ENCODE peak calls at places on chromosomes 6 and 20, in four cellular contexts. One of them, this sample, is unnamed.

GRCh38 chr6:168122521-168122920 is 43.5 kb upstream of the FRMD1 start:
- DNase-seq in NCI-H524 treated with DMSO at 0.1 percent for 48 hours: no peak
- DNase-seq in mesenteric fat pad: peak
- DNase-seq in NCI-H2171 treated with DMSO at 0.1 percent for 48 hours: no peak
- DNase-seq in this sample: no peak

GRCh38 chr6:41462980-41463930 is 82.9 kb upstream of the FOXP4 start:
- DNase-seq in NCI-H524 treated with DMSO at 0.1 percent for 48 hours: peak
- DNase-seq in mesenteric fat pad: no peak
- DNase-seq in NCI-H2171 treated with DMSO at 0.1 percent for 48 hours: no peak
- DNase-seq in this sample: no peak

GRCh38 chr6:105781248-105781647 is 304.9 kb upstream of the PRDM1 start:
- DNase-seq in NCI-H524 treated with DMSO at 0.1 percent for 48 hours: no peak
- DNase-seq in mesenteric fat pad: no peak
- DNase-seq in NCI-H2171 treated with DMSO at 0.1 percent for 48 hours: no peak
- DNase-seq in this sample: no peak

GRCh38 chr20:56778765-56779195 is 149.7 kb downstream of the TFAP2C start:
- DNase-seq in NCI-H524 treated with DMSO at 0.1 percent for 48 hours: no peak
- DNase-seq in mesenteric fat pad: no peak
- DNase-seq in NCI-H2171 treated with DMSO at 0.1 percent for 48 hours: no peak
- DNase-seq in this sample: no peak

GRCh38 chr6:168165373-168165772 is 86.4 kb upstream of the FRMD1 start:
- DNase-seq in NCI-H524 treated with DMSO at 0.1 percent for 48 hours: no peak
- DNase-seq in mesenteric fat pad: peak
- DNase-seq in NCI-H2171 treated with DMSO at 0.1 percent for 48 hours: no peak
- DNase-seq in this sample: no peak

GRCh38 chr20:62627901-62628612 is 14.2 kb upstream of the SLCO4A1 start:
- DNase-seq in NCI-H524 treated with DMSO at 0.1 percent for 48 hours: no peak
- DNase-seq in mesenteric fat pad: no peak
- DNase-seq in NCI-H2171 treated with DMSO at 0.1 percent for 48 hours: no peak
- DNase-seq in this sample: no peak

GRCh38 chr20:20358801-20359200 is 9.1 kb upstream of the INSM1 start:
- DNase-seq in NCI-H524 treated with DMSO at 0.1 percent for 48 hours: no peak
- DNase-seq in mesenteric fat pad: no peak
- DNase-seq in NCI-H2171 treated with DMSO at 0.1 percent for 48 hours: peak
- DNase-seq in this sample: no peak

GRCh38 chr6:12152023-12152960 is 137.9 kb upstream of the EDN1 start:
- DNase-seq in NCI-H524 treated with DMSO at 0.1 percent for 48 hours: no peak
- DNase-seq in mesenteric fat pad: no peak
- DNase-seq in NCI-H2171 treated with DMSO at 0.1 percent for 48 hours: no peak
- DNase-seq in this sample: no peak

GRCh38 chr6:83096791-83097190 is 29.3 kb downstream of the DOP1A start:
- DNase-seq in NCI-H524 treated with DMSO at 0.1 percent for 48 hours: no peak
- DNase-seq in mesenteric fat pad: no peak
- DNase-seq in NCI-H2171 treated with DMSO at 0.1 percent for 48 hours: no peak
- DNase-seq in this sample: no peak

GRCh38 chr20:23691675-23692074 is 2.8 kb upstream of the CST4 start:
- DNase-seq in NCI-H524 treated with DMSO at 0.1 percent for 48 hours: no peak
- DNase-seq in mesenteric fat pad: no peak
- DNase-seq in NCI-H2171 treated with DMSO at 0.1 percent for 48 hours: no peak
- DNase-seq in this sample: no peak

GRCh38 chr6:111727798-111728197 is 122.1 kb upstream of the TRAF3IP2 start:
- DNase-seq in NCI-H524 treated with DMSO at 0.1 percent for 48 hours: no peak
- DNase-seq in mesenteric fat pad: no peak
- DNase-seq in NCI-H2171 treated with DMSO at 0.1 percent for 48 hours: peak
- DNase-seq in this sample: no peak

GRCh38 chr6:152054441-152054840 is 247.0 kb downstream of the ESR1 start:
- DNase-seq in NCI-H524 treated with DMSO at 0.1 percent for 48 hours: no peak
- DNase-seq in mesenteric fat pad: no peak
- DNase-seq in NCI-H2171 treated with DMSO at 0.1 percent for 48 hours: no peak
- DNase-seq in this sample: no peak

GRCh38 chr20:63178889-63179751 is 36.8 kb downstream of the YTHDF1 start:
- DNase-seq in NCI-H524 treated with DMSO at 0.1 percent for 48 hours: peak
- DNase-seq in mesenteric fat pad: no peak
- DNase-seq in NCI-H2171 treated with DMSO at 0.1 percent for 48 hours: peak
- DNase-seq in this sample: peak

GRCh38 chr6:151005896-151006632 is 140.6 kb downstream of the MTHFD1L start:
- DNase-seq in NCI-H524 treated with DMSO at 0.1 percent for 48 hours: no peak
- DNase-seq in mesenteric fat pad: no peak
- DNase-seq in NCI-H2171 treated with DMSO at 0.1 percent for 48 hours: no peak
- DNase-seq in this sample: no peak

GRCh38 chr6:16355699-16356481 is 117.5 kb downstream of the GMPR start:
- DNase-seq in NCI-H524 treated with DMSO at 0.1 percent for 48 hours: no peak
- DNase-seq in mesenteric fat pad: no peak
- DNase-seq in NCI-H2171 treated with DMSO at 0.1 percent for 48 hours: no peak
- DNase-seq in this sample: no peak

GRCh38 chr6:137811121-137811911 is 55.7 kb upstream of the TNFAIP3 start:
- DNase-seq in NCI-H524 treated with DMSO at 0.1 percent for 48 hours: no peak
- DNase-seq in mesenteric fat pad: no peak
- DNase-seq in NCI-H2171 treated with DMSO at 0.1 percent for 48 hours: no peak
- DNase-seq in this sample: peak

GRCh38 chr6:82246802-82247633 is 526 bp downstream of the IBTK start:
- DNase-seq in NCI-H524 treated with DMSO at 0.1 percent for 48 hours: peak
- DNase-seq in mesenteric fat pad: no peak
- DNase-seq in NCI-H2171 treated with DMSO at 0.1 percent for 48 hours: peak
- DNase-seq in this sample: peak

GRCh38 chr6:43942011-43942442 is 172.0 kb downstream of the VEGFA start:
- DNase-seq in NCI-H524 treated with DMSO at 0.1 percent for 48 hours: no peak
- DNase-seq in mesenteric fat pad: peak
- DNase-seq in NCI-H2171 treated with DMSO at 0.1 percent for 48 hours: peak
- DNase-seq in this sample: peak

GRCh38 chr6:85449818-85450577 is at the start of gene NT5E:
- DNase-seq in NCI-H524 treated with DMSO at 0.1 percent for 48 hours: no peak
- DNase-seq in mesenteric fat pad: peak
- DNase-seq in NCI-H2171 treated with DMSO at 0.1 percent for 48 hours: no peak
- DNase-seq in this sample: peak

GRCh38 chr6:92541457-92542060 is 877.8 kb downstream of the EPHA7 start:
- DNase-seq in NCI-H524 treated with DMSO at 0.1 percent for 48 hours: no peak
- DNase-seq in mesenteric fat pad: no peak
- DNase-seq in NCI-H2171 treated with DMSO at 0.1 percent for 48 hours: no peak
- DNase-seq in this sample: no peak

GRCh38 chr20:57390604-57391438 is at the start of gene RBM38:
- DNase-seq in NCI-H524 treated with DMSO at 0.1 percent for 48 hours: no peak
- DNase-seq in mesenteric fat pad: no peak
- DNase-seq in NCI-H2171 treated with DMSO at 0.1 percent for 48 hours: peak
- DNase-seq in this sample: peak

GRCh38 chr20:24522452-24523330 is 53.3 kb downstream of the SYNDIG1 start:
- DNase-seq in NCI-H524 treated with DMSO at 0.1 percent for 48 hours: no peak
- DNase-seq in mesenteric fat pad: no peak
- DNase-seq in NCI-H2171 treated with DMSO at 0.1 percent for 48 hours: no peak
- DNase-seq in this sample: no peak

GRCh38 chr20:39533858-39534257 is 571.7 kb downstream of the DHX35 start:
- DNase-seq in NCI-H524 treated with DMSO at 0.1 percent for 48 hours: no peak
- DNase-seq in mesenteric fat pad: no peak
- DNase-seq in NCI-H2171 treated with DMSO at 0.1 percent for 48 hours: no peak
- DNase-seq in this sample: no peak

GRCh38 chr6:160080097-160080496 is 41.5 kb upstream of the SLC22A1 start:
- DNase-seq in NCI-H524 treated with DMSO at 0.1 percent for 48 hours: no peak
- DNase-seq in mesenteric fat pad: no peak
- DNase-seq in NCI-H2171 treated with DMSO at 0.1 percent for 48 hours: no peak
- DNase-seq in this sample: no peak

GRCh38 chr20:57440678-57441509 is 49.7 kb downstream of the RBM38 start:
- DNase-seq in NCI-H524 treated with DMSO at 0.1 percent for 48 hours: peak
- DNase-seq in mesenteric fat pad: no peak
- DNase-seq in NCI-H2171 treated with DMSO at 0.1 percent for 48 hours: peak
- DNase-seq in this sample: peak

GRCh38 chr6:151178373-151178772 is 61.4 kb upstream of the AKAP12 start:
- DNase-seq in NCI-H524 treated with DMSO at 0.1 percent for 48 hours: no peak
- DNase-seq in mesenteric fat pad: no peak
- DNase-seq in NCI-H2171 treated with DMSO at 0.1 percent for 48 hours: no peak
- DNase-seq in this sample: no peak

GRCh38 chr6:125836466-125836865 is 45.7 kb downstream of the NCOA7 start:
- DNase-seq in NCI-H524 treated with DMSO at 0.1 percent for 48 hours: no peak
- DNase-seq in mesenteric fat pad: no peak
- DNase-seq in NCI-H2171 treated with DMSO at 0.1 percent for 48 hours: no peak
- DNase-seq in this sample: no peak

GRCh38 chr6:43334466-43335095 is 26.0 kb upstream of the CRIP3 start:
- DNase-seq in NCI-H524 treated with DMSO at 0.1 percent for 48 hours: no peak
- DNase-seq in mesenteric fat pad: no peak
- DNase-seq in NCI-H2171 treated with DMSO at 0.1 percent for 48 hours: peak
- DNase-seq in this sample: no peak

GRCh38 chr6:26026833-26027490 is 60.3 kb upstream of the HFE start:
- DNase-seq in NCI-H524 treated with DMSO at 0.1 percent for 48 hours: peak
- DNase-seq in mesenteric fat pad: no peak
- DNase-seq in NCI-H2171 treated with DMSO at 0.1 percent for 48 hours: peak
- DNase-seq in this sample: peak

GRCh38 chr20:54194724-54195438 is 13.0 kb upstream of the PFDN4 start:
- DNase-seq in NCI-H524 treated with DMSO at 0.1 percent for 48 hours: no peak
- DNase-seq in mesenteric fat pad: no peak
- DNase-seq in NCI-H2171 treated with DMSO at 0.1 percent for 48 hours: no peak
- DNase-seq in this sample: no peak

GRCh38 chr6:33192671-33193602 is 670 bp upstream of the COL11A2 start:
- DNase-seq in NCI-H524 treated with DMSO at 0.1 percent for 48 hours: no peak
- DNase-seq in mesenteric fat pad: no peak
- DNase-seq in NCI-H2171 treated with DMSO at 0.1 percent for 48 hours: no peak
- DNase-seq in this sample: peak

GRCh38 chr6:138953451-138953850 is 34.6 kb downstream of the REPS1 start:
- DNase-seq in NCI-H524 treated with DMSO at 0.1 percent for 48 hours: no peak
- DNase-seq in mesenteric fat pad: no peak
- DNase-seq in NCI-H2171 treated with DMSO at 0.1 percent for 48 hours: no peak
- DNase-seq in this sample: no peak

GRCh38 chr20:10047427-10047826 is 12.6 kb downstream of the ANKEF1 start:
- DNase-seq in NCI-H524 treated with DMSO at 0.1 percent for 48 hours: no peak
- DNase-seq in mesenteric fat pad: no peak
- DNase-seq in NCI-H2171 treated with DMSO at 0.1 percent for 48 hours: peak
- DNase-seq in this sample: no peak

This sample was measured in posterior cingulate gyrus.